ENCODE peak calls at places on chromosomes 11 and 22, in eight cellular contexts. R, Q, U, X, C, S, B and J are unnamed samples.

GRCh38 chr11:96102664-96103068 is 178.8 kb upstream of the MTMR2 start:
- DNase-seq in R (no peak), Q (no peak), U (no peak), X (no peak), C (no peak), S (no peak), B (peak; percentile 47), J (no peak)

GRCh38 chr11:105081412-105082150 is 36.4 kb upstream of the CARD16 start:
- DNase-seq in R (no peak), Q (no peak), U (no peak), X (no peak), C (no peak), S (peak; percentile 11), B (no peak), J (no peak)

GRCh38 chr22:26527574-26528465 is 15.5 kb upstream of the TFIP11 start:
- DNase-seq in R (no peak), Q (no peak), U (no peak), X (no peak), C (no peak), S (no peak), B (no peak), J (no peak)

GRCh38 chr11:33179431-33179830 is 18.2 kb upstream of the CSTF3 start:
- DNase-seq in R (no peak), Q (no peak), U (no peak), X (no peak), C (no peak), S (peak; percentile 24), B (no peak), J (no peak)

GRCh38 chr11:2741377-2742131 is 41.8 kb upstream of the KCNQ1OT1 start:
- DNase-seq in R (no peak), Q (no peak), U (peak; percentile 54), X (peak; percentile 61), C (no peak), S (no peak), B (no peak), J (peak; percentile 56)

GRCh38 chr11:130144721-130145327 is 14.8 kb upstream of the ST14 start:
- DNase-seq in R (no peak), Q (no peak), U (no peak), X (peak; percentile 61), C (no peak), S (peak; percentile 44), B (no peak), J (no peak)

GRCh38 chr11:28675183-28675582 is 567.0 kb downstream of the METTL15 start:
- DNase-seq in R (no peak), Q (no peak), U (no peak), X (no peak), C (no peak), S (no peak), B (no peak), J (no peak)

GRCh38 chr11:112380464-112380863 is 119.8 kb upstream of the PLET1 start:
- DNase-seq in R (no peak), Q (no peak), U (peak; percentile 23), X (no peak), C (no peak), S (no peak), B (no peak), J (no peak)

GRCh38 chr11:2987881-2988280 is 4.2 kb downstream of the NAP1L4 start:
- DNase-seq in R (no peak), Q (no peak), U (no peak), X (no peak), C (no peak), S (no peak), B (no peak), J (no peak)

GRCh38 chr11:121449626-121450025 is 2.5 kb upstream of the SORL1 start:
- DNase-seq in R (no peak), Q (no peak), U (no peak), X (no peak), C (no peak), S (no peak), B (no peak), J (no peak)

GRCh38 chr11:132402056-132402684 is 1031.8 kb downstream of the NTM start:
- DNase-seq in R (no peak), Q (peak; percentile 40), U (no peak), X (peak; percentile 65), C (peak; percentile 54), S (peak; percentile 79), B (no peak), J (no peak)

GRCh38 chr11:1235615-1236315 is 12.9 kb downstream of the MUC5B start:
- DNase-seq in R (no peak), Q (no peak), U (no peak), X (no peak), C (no peak), S (no peak), B (no peak), J (no peak)

GRCh38 chr11:76670475-76671235 is at the start of gene LRRC32:
- DNase-seq in R (peak; percentile 56), Q (no peak), U (peak; percentile 60), X (peak; percentile 55), C (peak; percentile 59), S (peak; percentile 62), B (no peak), J (peak; percentile 62)

GRCh38 chr22:49564666-49565515 is 262.8 kb downstream of the BRD1 start:
- DNase-seq in R (peak; percentile 16), Q (no peak), U (no peak), X (no peak), C (no peak), S (no peak), B (no peak), J (no peak)

GRCh38 chr22:45999379-45999971 is 22.5 kb upstream of the WNT7B start:
- DNase-seq in R (no peak), Q (no peak), U (no peak), X (no peak), C (no peak), S (no peak), B (no peak), J (no peak)

GRCh38 chr22:46001426-46002106 is 24.6 kb upstream of the WNT7B start:
- DNase-seq in R (no peak), Q (no peak), U (no peak), X (no peak), C (no peak), S (no peak), B (no peak), J (no peak)

GRCh38 chr22:46002757-46003270 is 25.9 kb upstream of the WNT7B start:
- DNase-seq in R (no peak), Q (no peak), U (peak; percentile 31), X (no peak), C (no peak), S (no peak), B (no peak), J (no peak)

GRCh38 chr22:46000081-46001027 is 23.4 kb upstream of the WNT7B start:
- DNase-seq in R (no peak), Q (no peak), U (no peak), X (no peak), C (no peak), S (no peak), B (no peak), J (no peak)

GRCh38 chr22:46001046-46001425 is 24.1 kb upstream of the WNT7B start:
- DNase-seq in R (no peak), Q (no peak), U (no peak), X (no peak), C (no peak), S (no peak), B (no peak), J (no peak)
- TF ChIP-seq CTCF in R (no peak), Q (no peak), U (no peak), X (no peak), C (no peak), S (peak; percentile 3), B (no peak), J (no peak)

GRCh38 chr11:36478700-36479329 is 31.3 kb downstream of the TRAF6 start:
- DNase-seq in R (no peak), Q (peak; percentile 41), U (no peak), X (peak; percentile 71), C (no peak), S (peak; percentile 73), B (peak; percentile 38), J (peak; percentile 28)
- TF ChIP-seq CTCF in R (peak; percentile 37), Q (peak; percentile 78), U (peak; percentile 76), X (peak; percentile 81), C (peak; percentile 65), S (peak; percentile 78), B (peak; percentile 64), J (peak; percentile 41)

DNA sequence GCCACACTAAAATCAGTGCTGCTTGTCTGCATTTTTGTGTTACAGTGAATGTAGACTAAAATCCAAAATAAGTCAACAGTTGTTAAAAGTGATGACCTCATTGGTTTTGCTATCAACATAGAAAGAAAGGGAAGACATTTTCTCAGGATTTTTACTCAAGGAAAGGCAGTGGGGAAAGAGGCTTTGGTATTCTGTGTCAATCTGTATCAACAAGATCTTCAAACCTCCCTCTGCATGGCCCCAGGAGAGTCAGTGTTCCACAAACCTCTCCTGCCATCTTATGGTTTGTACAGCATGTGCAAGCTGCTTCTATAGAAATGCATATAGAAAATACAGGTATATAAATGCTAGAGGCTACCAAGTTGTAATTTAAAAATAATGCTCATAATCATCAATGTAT is 13.8 kb upstream of the OR51M1 start:
- DNase-seq in R (no peak), Q (no peak), U (peak; percentile 42), X (no peak), C (peak; percentile 17), S (peak; percentile 34), B (no peak), J (no peak)
- TF ChIP-seq CTCF in R (no peak), Q (peak; percentile 45), U (peak; percentile 68), X (peak; percentile 38), C (peak; percentile 32), S (peak; percentile 62), B (peak; percentile 36), J (no peak)

DNA sequence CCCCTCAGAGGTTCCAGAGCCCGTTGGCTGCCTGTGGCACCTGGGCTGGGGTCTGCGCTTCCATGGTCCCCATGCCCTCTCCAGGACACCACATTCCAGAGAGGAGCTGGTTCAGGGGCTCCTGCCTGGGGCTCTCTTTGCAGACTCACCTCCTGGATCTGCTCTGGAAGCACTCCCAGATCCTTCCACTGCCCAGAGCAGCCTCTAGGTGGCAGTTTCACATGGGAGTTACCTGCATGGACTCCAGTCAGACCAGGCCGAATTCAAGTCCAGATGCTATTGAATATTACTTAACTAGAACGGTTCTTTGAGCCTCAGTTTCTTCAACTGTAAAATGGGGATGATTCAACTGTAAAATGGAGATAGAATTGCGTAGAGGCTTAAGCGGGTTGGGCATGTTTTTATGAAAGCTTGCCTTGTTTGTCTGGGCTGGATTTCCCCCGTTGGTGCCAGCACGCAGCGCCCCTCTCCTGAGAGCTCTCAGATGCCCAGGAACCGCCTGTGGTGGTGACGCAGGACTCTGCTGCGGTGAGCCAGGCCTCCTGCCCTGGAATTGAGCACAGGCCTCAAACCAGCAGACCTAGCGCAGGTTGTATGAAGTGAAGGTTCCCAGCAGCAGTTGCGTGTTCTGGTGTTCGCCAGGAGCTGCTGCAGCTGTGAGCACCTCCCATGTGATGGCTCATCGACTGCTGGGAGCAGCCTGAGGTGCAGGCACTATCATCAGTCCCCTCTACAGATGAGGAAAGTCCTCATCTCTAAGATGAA is 44.2 kb downstream of the LMO1 start:
- DNase-seq in R (no peak), Q (no peak), U (peak; percentile 51), X (peak; percentile 72), C (peak; percentile 62), S (peak; percentile 85), B (peak; percentile 20), J (no peak)
- TF ChIP-seq CTCF in R (peak; percentile 33), Q (peak; percentile 68), U (peak; percentile 67), X (peak; percentile 60), C (peak; percentile 70), S (peak; percentile 77), B (peak; percentile 83), J (peak; percentile 51)

GRCh38 chr22:36453855-36454378 is 27.5 kb downstream of the TXN2 start:
- DNase-seq in R (no peak), Q (no peak), U (no peak), X (no peak), C (no peak), S (no peak), B (no peak), J (no peak)
- TF ChIP-seq CTCF in R (no peak), Q (no peak), U (no peak), X (no peak), C (no peak), S (no peak), B (no peak), J (no peak)